ENCODE peak calls at places on chromosomes 12 and 14, in four cellular contexts. One of them, this sample, is unnamed.
A peak's percentile ranks its signal among the peaks of the same experiment; 100 is the strongest.

GRCh38 chr12:14399871-14400270 is 34.4 kb downstream of the ATF7IP start:
- DNase-seq in Karpas-422: no peak
- DNase-seq in IMR-90: peak; percentile 63
- DNase-seq in heart right ventricle: no peak
- DNase-seq in this sample: no peak

GRCh38 chr12:102300824-102301461 is 103.3 kb upstream of the PMCH start:
- DNase-seq in Karpas-422: peak; percentile 75
- DNase-seq in IMR-90: peak; percentile 73
- DNase-seq in heart right ventricle: no peak
- DNase-seq in this sample: no peak

GRCh38 chr14:97709552-97709951 is 912.4 kb downstream of the VRK1 start:
- DNase-seq in Karpas-422: no peak
- DNase-seq in IMR-90: no peak
- DNase-seq in heart right ventricle: no peak
- DNase-seq in this sample: no peak

GRCh38 chr12:46699986-46700385 is 125.8 kb downstream of the SLC38A4 start:
- DNase-seq in Karpas-422: no peak
- DNase-seq in IMR-90: no peak
- DNase-seq in heart right ventricle: no peak
- DNase-seq in this sample: no peak

GRCh38 chr14:69451941-69452340 is 32.6 kb upstream of the PLEKHD1 start:
- DNase-seq in Karpas-422: no peak
- DNase-seq in IMR-90: no peak
- DNase-seq in heart right ventricle: no peak
- DNase-seq in this sample: no peak

GRCh38 chr12:115872212-115872611 is 405.3 kb downstream of the MED13L start:
- DNase-seq in Karpas-422: no peak
- DNase-seq in IMR-90: no peak
- DNase-seq in heart right ventricle: no peak
- DNase-seq in this sample: no peak

GRCh38 chr12:68686262-68686594 is 550 bp upstream of the NUP107 start:
- DNase-seq in Karpas-422: peak; percentile 45
- DNase-seq in IMR-90: no peak
- DNase-seq in heart right ventricle: no peak
- DNase-seq in this sample: no peak

GRCh38 chr12:19299765-19300164 is 139.5 kb upstream of the AEBP2 start:
- DNase-seq in Karpas-422: no peak
- DNase-seq in IMR-90: peak; percentile 22
- DNase-seq in heart right ventricle: no peak
- DNase-seq in this sample: no peak

GRCh38 chr12:21992823-21993222 is 51.6 kb upstream of the ABCC9 start:
- DNase-seq in Karpas-422: peak; percentile 78
- DNase-seq in IMR-90: no peak
- DNase-seq in heart right ventricle: no peak
- DNase-seq in this sample: no peak

GRCh38 chr12:66107451-66107915 is 23.1 kb downstream of the LLPH start:
- DNase-seq in Karpas-422: peak; percentile 97
- DNase-seq in IMR-90: peak; percentile 94
- DNase-seq in heart right ventricle: no peak
- DNase-seq in this sample: peak; percentile 86

GRCh38 chr14:24979725-24980239 is 70.2 kb downstream of the STXBP6 start:
- DNase-seq in Karpas-422: no peak
- DNase-seq in IMR-90: no peak
- DNase-seq in heart right ventricle: no peak
- DNase-seq in this sample: no peak

GRCh38 chr12:116384629-116385485 is 107.4 kb upstream of the MED13L start:
- DNase-seq in Karpas-422: peak; percentile 50
- DNase-seq in IMR-90: peak; percentile 76
- DNase-seq in heart right ventricle: no peak
- DNase-seq in this sample: no peak

GRCh38 chr12:113461666-113462065 is 10.0 kb downstream of the LHX5 start:
- DNase-seq in Karpas-422: peak; percentile 76
- DNase-seq in IMR-90: no peak
- DNase-seq in heart right ventricle: no peak
- DNase-seq in this sample: peak; percentile 56

GRCh38 chr12:28517101-28517500 is 326.8 kb downstream of the CCDC91 start:
- DNase-seq in Karpas-422: no peak
- DNase-seq in IMR-90: no peak
- DNase-seq in heart right ventricle: no peak
- DNase-seq in this sample: no peak

GRCh38 chr12:449203-449602 is 10.5 kb upstream of the B4GALNT3 start:
- DNase-seq in Karpas-422: no peak
- DNase-seq in IMR-90: no peak
- DNase-seq in heart right ventricle: no peak
- DNase-seq in this sample: no peak

GRCh38 chr14:38404616-38405015 is 148.7 kb upstream of the CLEC14A start:
- DNase-seq in Karpas-422: no peak
- DNase-seq in IMR-90: peak; percentile 66
- DNase-seq in heart right ventricle: no peak
- DNase-seq in this sample: no peak

GRCh38 chr12:130160711-130161231 is 1.5 kb upstream of the FZD10 start:
- DNase-seq in Karpas-422: no peak
- DNase-seq in IMR-90: no peak
- DNase-seq in heart right ventricle: no peak
- DNase-seq in this sample: no peak

GRCh38 chr14:68606644-68607043 is 186.2 kb downstream of the ZFP36L1 start:
- DNase-seq in Karpas-422: no peak
- DNase-seq in IMR-90: no peak
- DNase-seq in heart right ventricle: no peak
- DNase-seq in this sample: no peak

GRCh38 chr12:124684496-124684895 is 117.1 kb upstream of the NCOR2 start:
- DNase-seq in Karpas-422: no peak
- DNase-seq in IMR-90: peak; percentile 11
- DNase-seq in heart right ventricle: no peak
- DNase-seq in this sample: no peak

GRCh38 chr12:113697104-113697503 is 225.4 kb upstream of the LHX5 start:
- DNase-seq in Karpas-422: no peak
- DNase-seq in IMR-90: no peak
- DNase-seq in heart right ventricle: no peak
- DNase-seq in this sample: no peak

GRCh38 chr14:34040765-34041164 is 89.9 kb upstream of the EGLN3 start:
- DNase-seq in Karpas-422: no peak
- DNase-seq in IMR-90: no peak
- DNase-seq in heart right ventricle: no peak
- DNase-seq in this sample: no peak

GRCh38 chr12:98780261-98780660 is 135.2 kb downstream of the APAF1 start:
- DNase-seq in Karpas-422: no peak
- DNase-seq in IMR-90: no peak
- DNase-seq in heart right ventricle: no peak
- DNase-seq in this sample: no peak

GRCh38 chr14:82075566-82075965 is 541.9 kb upstream of the SEL1L start:
- DNase-seq in Karpas-422: peak; percentile 66
- DNase-seq in IMR-90: no peak
- DNase-seq in heart right ventricle: peak; percentile 18
- DNase-seq in this sample: peak; percentile 34

GRCh38 chr12:94147991-94148840 is at the start of gene PLXNC1:
- DNase-seq in Karpas-422: peak; percentile 89
- DNase-seq in IMR-90: peak; percentile 31
- DNase-seq in heart right ventricle: peak; percentile 63
- DNase-seq in this sample: peak; percentile 80

GRCh38 chr14:24298892-24299254 is 707 bp downstream of the DHRS1 start:
- DNase-seq in Karpas-422: peak; percentile 59
- DNase-seq in IMR-90: peak; percentile 77
- DNase-seq in heart right ventricle: no peak
- DNase-seq in this sample: no peak

GRCh38 chr14:88551094-88551870 is 3.5 kb downstream of the PTPN21 start:
- DNase-seq in Karpas-422: no peak
- DNase-seq in IMR-90: peak; percentile 82
- DNase-seq in heart right ventricle: peak; percentile 81
- DNase-seq in this sample: no peak

GRCh38 chr12:105382771-105383632 is 52.5 kb downstream of the C12orf75 start:
- DNase-seq in Karpas-422: peak; percentile 86
- DNase-seq in IMR-90: peak; percentile 73
- DNase-seq in heart right ventricle: no peak
- DNase-seq in this sample: peak; percentile 62

DNA sequence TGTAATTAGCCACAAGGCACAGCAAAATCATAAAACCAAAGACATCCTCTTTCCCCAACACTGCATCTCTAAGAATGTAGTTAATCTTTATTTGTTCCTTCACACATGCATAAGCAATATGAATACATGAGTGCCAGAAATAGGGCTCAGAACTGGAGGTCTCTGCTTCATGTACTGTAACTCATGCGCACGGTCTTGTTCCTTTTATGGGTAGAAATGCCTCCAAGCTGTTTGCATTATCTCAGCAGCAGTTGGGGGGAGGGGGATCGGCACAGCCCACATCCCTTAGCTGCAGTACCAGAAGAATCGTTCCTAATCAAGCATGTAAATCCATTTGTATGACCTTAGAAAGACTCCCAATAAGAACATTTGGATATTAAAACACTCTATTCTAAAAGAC is 20.0 kb downstream of the RHOJ start:
- DNase-seq in Karpas-422: no peak
- DNase-seq in IMR-90: no peak
- DNase-seq in heart right ventricle: no peak
- DNase-seq in this sample: peak; percentile 50
- H3K36me3 ChIP-seq in Karpas-422: no peaks in the 10 kb centered on the region
- H3K36me3 ChIP-seq in IMR-90: no peaks in the 10 kb centered on the region
- H3K36me3 ChIP-seq in heart right ventricle: no peaks in the 10 kb centered on the region
- H3K36me3 ChIP-seq in this sample: no peaks in the 10 kb centered on the region

GRCh38 chr12:109966531-109966930 is 29.6 kb downstream of the GIT2 start:
- DNase-seq in Karpas-422: no peak
- DNase-seq in IMR-90: no peak
- DNase-seq in heart right ventricle: no peak
- DNase-seq in this sample: no peak

GRCh38 chr12:109968801-109969200 is 27.4 kb downstream of the GIT2 start:
- DNase-seq in Karpas-422: no peak
- DNase-seq in IMR-90: no peak
- DNase-seq in heart right ventricle: no peak
- DNase-seq in this sample: no peak

GRCh38 chr12:109968032-109968420 is 28.1 kb downstream of the GIT2 start:
- DNase-seq in Karpas-422: no peak
- DNase-seq in IMR-90: no peak
- DNase-seq in heart right ventricle: no peak
- DNase-seq in this sample: no peak

GRCh38 chr12:109963743-109964429 is 32.3 kb downstream of the GIT2 start:
- DNase-seq in Karpas-422: no peak
- DNase-seq in IMR-90: peak; percentile 73
- DNase-seq in heart right ventricle: no peak
- DNase-seq in this sample: no peak

GRCh38 chr12:109967383-109968031 is 28.7 kb downstream of the GIT2 start:
- DNase-seq in Karpas-422: no peak
- DNase-seq in IMR-90: no peak
- DNase-seq in heart right ventricle: no peak
- DNase-seq in this sample: no peak
- H3K36me3 ChIP-seq in Karpas-422: peaks cover 30% of the 10 kb centered on the region
- H3K36me3 ChIP-seq in IMR-90: peaks cover 39% of the 10 kb centered on the region
- H3K36me3 ChIP-seq in heart right ventricle: peaks cover 10% of the 10 kb centered on the region
- H3K36me3 ChIP-seq in this sample: peaks cover 15% of the 10 kb centered on the region

GRCh38 chr14:75023108-75023507 is 20.4 kb downstream of the EIF2B2 start:
- DNase-seq in Karpas-422: no peak
- DNase-seq in IMR-90: peak; percentile 62
- DNase-seq in heart right ventricle: no peak
- DNase-seq in this sample: no peak

GRCh38 chr14:75030147-75030546 is 21.1 kb downstream of the MLH3 start:
- DNase-seq in Karpas-422: no peak
- DNase-seq in IMR-90: no peak
- DNase-seq in heart right ventricle: no peak
- DNase-seq in this sample: no peak

GRCh38 chr14:75025082-75025481 is 22.4 kb downstream of the EIF2B2 start:
- DNase-seq in Karpas-422: no peak
- DNase-seq in IMR-90: peak; percentile 69
- DNase-seq in heart right ventricle: no peak
- DNase-seq in this sample: no peak

GRCh38 chr14:75022655-75023054 is 19.9 kb downstream of the EIF2B2 start:
- DNase-seq in Karpas-422: peak; percentile 62
- DNase-seq in IMR-90: no peak
- DNase-seq in heart right ventricle: peak; percentile 57
- DNase-seq in this sample: no peak

DNA sequence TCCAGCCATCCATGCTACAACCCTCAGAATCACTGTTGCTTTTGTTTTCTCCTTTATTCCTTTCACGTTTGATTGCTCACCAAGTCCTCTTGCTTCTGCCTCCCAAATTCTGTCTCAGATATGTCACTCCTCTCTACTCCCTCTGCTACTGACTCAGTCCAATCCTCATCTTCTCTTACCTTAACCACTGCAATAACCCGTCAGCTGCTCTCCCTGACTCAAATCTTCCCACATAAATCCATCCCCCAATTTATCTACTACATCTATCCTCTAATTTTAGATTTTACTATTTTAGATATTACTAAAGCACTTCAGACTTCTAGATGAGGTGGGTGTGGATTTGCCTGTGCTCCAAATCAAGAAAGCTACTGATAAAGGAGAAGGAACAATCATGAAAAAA is 23.2 kb downstream of the EIF2B2 start:
- DNase-seq in Karpas-422: no peak
- DNase-seq in IMR-90: no peak
- DNase-seq in heart right ventricle: no peak
- DNase-seq in this sample: no peak
- H3K36me3 ChIP-seq in Karpas-422: peaks cover 76% of the 10 kb centered on the region
- H3K36me3 ChIP-seq in IMR-90: peaks cover 7% of the 10 kb centered on the region
- H3K36me3 ChIP-seq in heart right ventricle: no peaks in the 10 kb centered on the region
- H3K36me3 ChIP-seq in this sample: no peaks in the 10 kb centered on the region

GRCh38 chr14:78127233-78127632 is 42.9 kb upstream of the NRXN3 start:
- DNase-seq in Karpas-422: no peak
- DNase-seq in IMR-90: no peak
- DNase-seq in heart right ventricle: no peak
- DNase-seq in this sample: no peak

GRCh38 chr14:78131616-78132015 is 38.6 kb upstream of the NRXN3 start:
- DNase-seq in Karpas-422: no peak
- DNase-seq in IMR-90: no peak
- DNase-seq in heart right ventricle: no peak
- DNase-seq in this sample: no peak

GRCh38 chr14:78130356-78130755 is 39.8 kb upstream of the NRXN3 start:
- DNase-seq in Karpas-422: no peak
- DNase-seq in IMR-90: no peak
- DNase-seq in heart right ventricle: no peak
- DNase-seq in this sample: no peak

GRCh38 chr14:78131201-78131600 is 39.0 kb upstream of the NRXN3 start:
- DNase-seq in Karpas-422: no peak
- DNase-seq in IMR-90: no peak
- DNase-seq in heart right ventricle: no peak
- DNase-seq in this sample: no peak

DNA sequence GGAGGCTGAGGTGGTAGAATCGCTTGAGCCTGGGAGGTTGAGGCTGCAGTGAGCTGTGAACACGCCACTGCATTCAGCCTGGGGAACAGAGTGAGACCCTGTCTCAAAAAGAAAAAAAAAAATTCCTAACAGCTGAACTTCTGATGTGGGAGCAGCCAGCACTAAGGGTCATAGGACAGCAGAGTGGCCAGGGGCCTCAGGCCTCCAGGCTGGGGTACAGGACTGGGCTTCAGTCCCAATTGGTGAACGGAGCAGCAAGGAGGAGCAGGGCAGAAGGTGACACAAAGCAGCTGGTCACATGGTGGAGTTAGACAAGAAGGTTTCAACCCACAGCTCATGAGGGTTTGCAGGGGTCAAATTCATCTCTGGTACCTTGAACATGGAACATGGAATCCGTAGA is 40.8 kb upstream of the NRXN3 start:
- DNase-seq in Karpas-422: no peak
- DNase-seq in IMR-90: no peak
- DNase-seq in heart right ventricle: no peak
- DNase-seq in this sample: no peak
- H3K36me3 ChIP-seq in Karpas-422: no peaks in the 10 kb centered on the region
- H3K36me3 ChIP-seq in IMR-90: no peaks in the 10 kb centered on the region
- H3K36me3 ChIP-seq in heart right ventricle: no peaks in the 10 kb centered on the region
- H3K36me3 ChIP-seq in this sample: no peaks in the 10 kb centered on the region